ENCODE peak calls at places on chromosomes 12 and 14, in four cellular contexts. U, J, H and Q are unnamed samples.

GRCh38 chr14:63759454-63759853 is 31.6 kb upstream of the SGPP1 start:
- DNase-seq in U (no peak), J (no peak), H (no peak), Q (no peak)

GRCh38 chr14:35257809-35258208 is 34.4 kb upstream of the PSMA6 start:
- DNase-seq in U (no peak), J (no peak), H (no peak), Q (no peak)

GRCh38 chr12:102232446-102232845 is 34.8 kb upstream of the PMCH start:
- DNase-seq in U (no peak), J (no peak), H (peak; percentile 25), Q (no peak)

GRCh38 chr12:82650627-82651337 is 35.9 kb upstream of the TMTC2 start:
- DNase-seq in U (no peak), J (no peak), H (no peak), Q (no peak)

GRCh38 chr12:64450711-64451486 is 1.0 kb upstream of the TBK1 start:
- DNase-seq in U (no peak), J (no peak), H (no peak), Q (no peak)

GRCh38 chr14:68680541-68681051 is 112.3 kb downstream of the ZFP36L1 start:
- DNase-seq in U (no peak), J (no peak), H (no peak), Q (no peak)

GRCh38 chr12:87801860-87802720 is 227.1 kb downstream of the C12orf50 start:
- DNase-seq in U (no peak), J (no peak), H (no peak), Q (no peak)

GRCh38 chr12:124463341-124463861 is 104.0 kb downstream of the NCOR2 start:
- DNase-seq in U (no peak), J (no peak), H (no peak), Q (no peak)

GRCh38 chr14:93788307-93788556 is at the start of gene PRIMA1:
- DNase-seq in U (no peak), J (no peak), H (no peak), Q (no peak)

GRCh38 chr14:93787465-93788306 is 599 bp downstream of the PRIMA1 start:
- DNase-seq in U (no peak), J (no peak), H (no peak), Q (peak; percentile 76)

GRCh38 chr14:93789366-93790130 is 1.3 kb upstream of the PRIMA1 start:
- DNase-seq in U (no peak), J (no peak), H (no peak), Q (no peak)

GRCh38 chr14:93790966-93791365 is 2.7 kb upstream of the PRIMA1 start:
- DNase-seq in U (no peak), J (no peak), H (no peak), Q (no peak)

DNA sequence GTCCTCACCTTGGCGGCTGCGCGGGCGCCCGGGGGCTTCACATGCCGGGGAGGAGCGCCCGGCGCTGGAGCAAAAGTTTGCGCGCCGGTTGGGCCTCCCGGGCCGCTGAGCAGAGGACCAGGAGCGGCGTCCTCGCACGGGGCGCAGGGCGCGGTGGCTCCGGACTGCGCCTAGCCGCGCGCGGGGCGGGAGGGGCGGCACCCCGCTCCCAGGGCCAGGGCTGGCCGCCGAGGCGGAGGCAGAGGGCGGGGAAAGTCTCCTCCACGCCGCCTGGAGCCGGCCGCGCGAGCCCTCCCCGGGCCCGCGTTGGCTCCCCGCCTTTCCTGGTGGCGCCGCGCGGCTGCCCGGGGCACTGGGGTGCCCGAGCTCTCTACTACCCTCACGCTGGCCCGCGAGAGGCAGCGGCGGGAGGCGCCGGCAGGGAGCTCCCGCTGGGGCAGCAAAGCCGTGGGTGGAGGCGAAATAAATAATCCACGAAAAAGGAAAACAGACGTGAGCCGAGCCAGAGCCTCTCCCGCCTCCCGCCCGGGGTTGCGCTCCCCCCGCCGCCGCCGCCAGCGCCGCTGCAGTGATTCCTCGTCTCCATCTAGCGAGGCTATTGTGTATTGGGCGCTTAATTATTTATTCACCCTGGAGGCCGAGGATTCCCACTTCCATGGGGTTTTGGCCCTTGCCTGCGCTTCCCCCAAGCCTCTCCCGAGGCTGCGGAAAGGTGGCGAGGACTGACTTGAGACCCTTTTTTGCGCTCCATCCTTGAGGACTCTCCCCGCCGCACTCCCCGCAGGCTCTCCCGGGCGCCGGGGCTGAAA is 476 bp upstream of the PRIMA1 start:
- DNase-seq in U (peak; percentile 40), J (no peak), H (peak; percentile 68), Q (no peak)
- TF ChIP-seq POLR2A in U (peak; percentile 55), J (no peak), H (no peak), Q (no peak)

DNA sequence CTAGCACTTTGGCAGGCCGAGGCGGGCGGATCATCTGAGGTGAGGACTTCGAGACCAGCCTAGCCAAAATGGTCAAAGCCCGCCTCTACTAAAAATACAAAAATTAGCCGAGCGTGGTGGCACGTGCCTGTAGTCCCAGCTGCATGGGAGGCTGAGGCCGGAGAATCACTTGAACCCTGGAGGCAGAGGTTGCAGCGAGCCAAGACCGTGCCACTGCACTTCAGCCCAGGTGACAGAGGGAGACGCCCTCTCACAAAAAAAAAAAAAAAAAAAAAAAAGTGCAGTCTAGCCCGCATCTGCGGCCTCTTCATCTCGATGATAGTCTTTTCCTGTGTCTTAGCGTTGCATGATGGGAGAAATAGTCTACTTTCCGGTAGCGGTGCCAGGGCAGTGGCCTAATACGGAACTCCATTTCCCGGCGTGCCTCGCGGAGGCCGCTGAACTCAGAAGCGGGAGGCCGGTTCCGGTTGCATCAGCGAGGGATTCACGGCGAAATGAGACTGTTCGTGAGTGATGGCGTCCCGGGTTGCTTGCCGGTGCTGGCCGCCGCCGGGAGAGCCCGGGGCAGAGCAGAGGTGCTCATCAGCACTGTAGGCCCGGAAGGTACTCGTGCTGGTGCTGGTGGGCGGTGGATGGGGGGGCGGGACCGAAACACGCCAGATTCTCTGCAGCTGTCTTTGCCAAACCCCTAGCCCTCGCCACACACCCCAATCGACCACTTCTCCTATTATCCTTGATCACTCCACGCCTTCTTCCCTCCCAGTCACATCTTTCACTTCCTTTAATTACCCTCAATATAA is at the start of gene MARS1:
- DNase-seq in U (peak; percentile 98), J (peak; percentile 91), H (peak; percentile 95), Q (peak; percentile 88)
- TF ChIP-seq POLR2A in U (peak; percentile 14), J (no peak), H (peak; percentile 64), Q (peak; percentile 97)

DNA sequence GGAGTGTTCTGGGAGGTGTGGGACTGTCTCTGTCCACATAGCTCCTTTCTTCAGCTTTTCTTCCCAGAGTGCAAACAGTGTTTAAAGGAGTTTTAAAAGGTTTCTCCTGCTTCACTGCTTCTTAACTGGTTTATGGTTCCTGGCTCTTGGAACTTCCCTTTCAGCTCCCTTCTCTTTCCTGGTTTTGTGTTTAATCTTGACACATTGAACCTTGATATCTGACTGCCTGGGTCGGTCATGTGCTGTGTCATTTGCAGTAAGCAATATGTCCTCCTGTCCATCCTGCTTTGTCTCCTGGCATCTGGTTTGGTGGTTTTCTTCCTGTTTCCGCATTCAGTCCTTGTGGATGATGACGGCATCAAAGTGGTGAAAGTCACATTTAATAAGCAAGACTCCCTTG is 2.2 kb downstream of the TMEM106C start:
- DNase-seq in U (no peak), J (no peak), H (no peak), Q (no peak)
- TF ChIP-seq POLR2A in U (no peak), J (no peak), H (no peak), Q (no peak)

GRCh38 chr12:93706387-93706786 is 29.2 kb downstream of the CRADD start:
- DNase-seq in U (no peak), J (no peak), H (no peak), Q (no peak)
- TF ChIP-seq POLR2A in U (no peak), J (no peak), H (no peak), Q (no peak)